ENCODE peak calls at places on chromosomes 5 and 9, in seven cellular contexts. Z, W, B, H, Y, S and D are unnamed samples.

GRCh38 chr5:675111-675875 is 17.9 kb downstream of the TPPP start:
- DNase-seq in Z (no peak), W (no peak), B (no peak), H (no peak), Y (no peak), S (no peak), D (no peak)

GRCh38 chr5:43099615-43100014 is 21.1 kb upstream of the ZNF131 start:
- DNase-seq in Z (no peak), W (no peak), B (no peak), H (no peak), Y (no peak), S (no peak), D (no peak)

GRCh38 chr9:95363051-95363841 is 45.7 kb upstream of the FANCC start:
- DNase-seq in Z (peak), W (no peak), B (peak), H (no peak), Y (no peak), S (peak), D (no peak)

GRCh38 chr9:108801949-108802348 is 53.8 kb downstream of the ACTL7B start:
- DNase-seq in Z (no peak), W (no peak), B (no peak), H (no peak), Y (no peak), S (no peak), D (no peak)

GRCh38 chr5:150632305-150633160 is 7.9 kb upstream of the SYNPO start:
- DNase-seq in Z (peak), W (no peak), B (peak), H (no peak), Y (no peak), S (peak), D (peak)

GRCh38 chr5:176775409-176775808 is 35.0 kb upstream of the UNC5A start:
- DNase-seq in Z (no peak), W (no peak), B (no peak), H (no peak), Y (no peak), S (no peak), D (no peak)

GRCh38 chr5:89083791-89084190 is 200.8 kb upstream of the MEF2C start:
- DNase-seq in Z (peak), W (no peak), B (peak), H (no peak), Y (no peak), S (peak), D (no peak)

GRCh38 chr5:80864706-80865435 is 95.3 kb upstream of the RASGRF2 start:
- DNase-seq in Z (no peak), W (no peak), B (no peak), H (no peak), Y (no peak), S (no peak), D (no peak)

GRCh38 chr5:164472150-164472549 is 966.7 kb downstream of the MAT2B start:
- DNase-seq in Z (no peak), W (no peak), B (no peak), H (no peak), Y (no peak), S (no peak), D (no peak)

GRCh38 chr5:154826-155225 is 36.5 kb upstream of the LRRC14B start:
- DNase-seq in Z (no peak), W (peak), B (no peak), H (no peak), Y (no peak), S (no peak), D (no peak)

GRCh38 chr9:2962471-2963172 is 118.7 kb upstream of the PUM3 start:
- DNase-seq in Z (no peak), W (no peak), B (no peak), H (no peak), Y (no peak), S (no peak), D (peak)

GRCh38 chr9:4837768-4838546 is 45.2 kb downstream of the RCL1 start:
- DNase-seq in Z (peak), W (no peak), B (peak), H (peak), Y (no peak), S (peak), D (peak)

DNA sequence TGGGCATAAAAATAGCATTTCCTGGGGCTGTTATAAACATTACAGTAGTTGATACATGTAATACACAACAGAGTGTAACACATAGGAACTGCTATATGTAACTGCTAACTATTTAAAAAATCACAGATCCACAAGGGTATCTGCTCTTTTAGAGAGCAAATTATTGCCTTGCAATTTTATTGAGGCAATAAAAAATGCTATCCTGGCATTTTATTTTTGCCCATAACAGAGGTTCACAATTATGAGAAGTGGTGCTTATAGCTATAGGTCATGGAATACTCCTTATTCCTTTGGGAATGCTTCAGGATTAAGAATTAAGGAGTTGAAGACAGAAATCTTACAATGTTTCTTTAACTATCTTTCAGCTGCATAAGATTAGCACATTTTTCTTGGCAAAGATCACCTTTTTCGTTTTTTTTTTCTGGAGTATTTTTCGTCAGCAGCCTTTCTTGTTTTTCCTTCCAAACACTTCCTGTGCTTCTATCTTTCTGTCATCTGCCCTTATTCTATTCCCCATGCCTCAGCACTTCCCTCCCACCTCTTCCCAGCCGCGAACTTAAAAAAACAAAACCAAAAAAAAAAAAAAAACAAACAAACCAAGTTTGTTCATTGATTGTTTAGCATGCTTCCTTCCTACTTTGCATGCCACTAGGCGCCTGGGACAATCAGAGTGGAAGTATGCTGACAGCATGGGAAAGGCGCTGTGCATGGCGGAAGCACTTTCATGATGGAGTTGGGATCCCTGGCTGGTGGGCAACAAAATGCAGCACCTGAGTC is 264.2 kb downstream of the MAST4 start:
- DNase-seq in Z (no peak), W (no peak), B (peak), H (no peak), Y (no peak), S (peak), D (peak)
- H3K4me3 ChIP-seq in Z (no peak), W (no peak), B (peak), H (no peak), Y (no peak), S (no peak), D (no peak)

GRCh38 chr5:73447234-73448071 is 1.1 kb downstream of the FOXD1 start:
- DNase-seq in Z (peak), W (peak), B (peak), H (no peak), Y (no peak), S (peak), D (peak)

GRCh38 chr5:73443725-73444498 is 4.7 kb downstream of the FOXD1 start:
- DNase-seq in Z (no peak), W (peak), B (peak), H (no peak), Y (no peak), S (no peak), D (no peak)

GRCh38 chr5:73444499-73445432 is 3.8 kb downstream of the FOXD1 start:
- DNase-seq in Z (no peak), W (peak), B (peak), H (no peak), Y (no peak), S (peak), D (no peak)

GRCh38 chr5:73446631-73447233 is 1.8 kb downstream of the FOXD1 start:
- DNase-seq in Z (no peak), W (peak), B (no peak), H (no peak), Y (no peak), S (no peak), D (peak)

DNA sequence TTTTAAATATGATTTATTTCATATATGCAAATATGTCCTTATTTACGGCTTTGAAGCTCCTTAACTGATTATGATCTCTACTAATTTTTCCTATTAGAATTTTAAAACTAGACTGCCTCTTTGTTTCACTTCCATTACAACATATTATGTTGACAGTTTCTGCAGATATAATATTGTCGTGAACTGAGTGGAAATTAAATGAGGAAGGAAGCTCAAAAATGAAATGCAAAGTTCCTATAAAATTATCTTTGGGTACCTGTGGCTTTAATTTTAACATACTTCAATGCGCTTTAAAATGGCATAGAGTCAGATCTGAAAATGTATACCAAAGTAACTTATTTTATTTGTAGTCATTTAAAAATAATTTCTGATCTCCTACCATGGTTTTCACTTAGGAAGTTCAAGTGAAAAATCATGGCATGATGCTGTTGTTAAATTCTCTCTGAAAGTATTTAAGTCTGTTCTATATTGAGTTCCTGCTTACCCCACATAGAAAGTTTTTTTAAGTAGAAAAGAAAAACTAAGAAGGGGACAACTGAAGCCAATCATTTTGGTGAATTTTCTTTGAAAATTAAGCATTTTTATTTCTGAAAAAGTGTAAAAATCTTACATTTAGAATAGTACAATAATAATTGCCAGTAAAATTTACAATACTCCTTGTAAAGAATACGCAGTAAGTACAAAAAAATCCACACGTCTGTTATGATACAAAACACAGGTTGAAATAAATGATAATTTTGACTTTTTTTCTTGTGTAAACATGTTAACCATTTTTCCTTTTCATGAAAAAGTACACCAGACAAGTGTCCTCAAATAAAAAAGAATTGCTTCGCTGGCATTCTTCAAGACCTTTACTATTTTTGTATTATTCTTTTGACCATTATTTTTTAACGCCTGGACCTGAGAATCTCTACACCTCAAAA is 2.6 kb downstream of the FOXD1 start:
- DNase-seq in Z (no peak), W (no peak), B (no peak), H (no peak), Y (no peak), S (no peak), D (no peak)
- H3K4me3 ChIP-seq in Z (peak), W (no peak), B (peak), H (peak), Y (no peak), S (peak), D (peak)

GRCh38 chr9:131228988-131229387 is 47.3 kb downstream of the FAM78A start:
- DNase-seq in Z (peak), W (no peak), B (peak), H (no peak), Y (no peak), S (no peak), D (peak)
- H3K4me3 ChIP-seq in Z (no peak), W (no peak), B (no peak), H (no peak), Y (no peak), S (no peak), D (no peak)

GRCh38 chr5:75367401-75367800 is 30.4 kb downstream of the HMGCR start:
- DNase-seq in Z (peak), W (no peak), B (peak), H (no peak), Y (no peak), S (peak), D (peak)
- H3K4me3 ChIP-seq in Z (no peak), W (no peak), B (no peak), H (no peak), Y (no peak), S (no peak), D (no peak)

GRCh38 chr9:134702291-134702690 is 60.7 kb downstream of the COL5A1 start:
- DNase-seq in Z (no peak), W (no peak), B (no peak), H (no peak), Y (no peak), S (no peak), D (no peak)
- H3K4me3 ChIP-seq in Z (no peak), W (no peak), B (no peak), H (no peak), Y (no peak), S (no peak), D (no peak)